ENCODE peak calls at places on chromosomes 12 and 14, in nine cellular contexts. O is fibroblast of lung, D is upper lobe of right lung, I is cardiac muscle cell, Q is gastrocnemius medialis, V is A549, E is breast epithelium, W is MM.1S, C is tibial artery. J is an unnamed sample.

GRCh38 chr14:89625208-89625987 is 208.4 kb upstream of the FOXN3 start:
- DNase-seq in O (peak; percentile 60), D (no peak), I (no peak), Q (no peak), V (no peak), E (no peak), W (no peak), C (no peak), J (no peak)

GRCh38 chr14:22320353-22320733 is 268.7 kb downstream of the DAD1 start:
- DNase-seq in O (no peak), D (no peak), I (no peak), Q (no peak), V (no peak), E (no peak), W (no peak), C (no peak), J (no peak)

GRCh38 chr14:52790756-52791203 is 627 bp downstream of the GNPNAT1 start:
- DNase-seq in O (no peak), D (no peak), I (no peak), Q (no peak), V (no peak), E (no peak), W (no peak), C (no peak), J (no peak)

GRCh38 chr14:92121670-92122350 is at the start of the genes CPSF2 and NDUFB1:
- DNase-seq in O (peak; percentile 82), D (peak; percentile 93), I (peak; percentile 87), Q (peak; percentile 80), V (peak; percentile 96), E (peak; percentile 71), W (peak; percentile 54), C (peak; percentile 88), J (no peak)

GRCh38 chr12:77837876-77838291 is 7.2 kb downstream of the NAV3 start:
- DNase-seq in O (no peak), D (no peak), I (no peak), Q (peak; percentile 21), V (no peak), E (no peak), W (peak; percentile 52), C (no peak), J (no peak)

GRCh38 chr14:75979641-75980422 is 2.0 kb downstream of the TGFB3 start:
- DNase-seq in O (no peak), D (no peak), I (no peak), Q (peak; percentile 54), V (no peak), E (no peak), W (no peak), C (peak; percentile 77), J (no peak)

GRCh38 chr12:6915023-6915788 is 826 bp downstream of the ENO2 start:
- DNase-seq in O (no peak), D (no peak), I (peak; percentile 27), Q (no peak), V (peak; percentile 65), E (no peak), W (no peak), C (peak; percentile 82), J (no peak)

GRCh38 chr14:58341152-58341748 is 42.9 kb downstream of the ARID4A start:
- DNase-seq in O (no peak), D (no peak), I (no peak), Q (no peak), V (no peak), E (no peak), W (no peak), C (no peak), J (no peak)

GRCh38 chr12:29104495-29104894 is 44.6 kb upstream of the FAR2 start:
- DNase-seq in O (no peak), D (no peak), I (no peak), Q (no peak), V (no peak), E (no peak), W (no peak), C (no peak), J (no peak)

GRCh38 chr14:96956464-96957239 is 159.5 kb downstream of the VRK1 start:
- DNase-seq in O (no peak), D (no peak), I (no peak), Q (no peak), V (no peak), E (no peak), W (no peak), C (no peak), J (no peak)

GRCh38 chr14:74911221-74911620 is 11.8 kb downstream of the RPS6KL1 start:
- DNase-seq in O (no peak), D (no peak), I (no peak), Q (no peak), V (no peak), E (no peak), W (no peak), C (peak; percentile 42), J (no peak)

GRCh38 chr12:96889273-96889933 is 17.7 kb upstream of the NEDD1 start:
- DNase-seq in O (peak; percentile 93), D (no peak), I (no peak), Q (no peak), V (peak; percentile 13), E (no peak), W (no peak), C (no peak), J (no peak)

GRCh38 chr14:33950320-33951182 is at the start of gene EGLN3:
- DNase-seq in O (peak; percentile 76), D (peak; percentile 87), I (peak; percentile 95), Q (peak; percentile 86), V (peak; percentile 75), E (peak; percentile 76), W (peak; percentile 56), C (peak; percentile 95), J (peak; percentile 94)

GRCh38 chr14:39469094-39469710 is 37.0 kb upstream of the FBXO33 start:
- DNase-seq in O (no peak), D (no peak), I (peak; percentile 82), Q (no peak), V (no peak), E (no peak), W (peak; percentile 36), C (no peak), J (no peak)

GRCh38 chr12:27333311-27334009 is 824 bp downstream of the BMAL2 start:
- DNase-seq in O (no peak), D (peak; percentile 77), I (peak; percentile 25), Q (no peak), V (no peak), E (no peak), W (peak; percentile 64), C (peak; percentile 69), J (no peak)

DNA sequence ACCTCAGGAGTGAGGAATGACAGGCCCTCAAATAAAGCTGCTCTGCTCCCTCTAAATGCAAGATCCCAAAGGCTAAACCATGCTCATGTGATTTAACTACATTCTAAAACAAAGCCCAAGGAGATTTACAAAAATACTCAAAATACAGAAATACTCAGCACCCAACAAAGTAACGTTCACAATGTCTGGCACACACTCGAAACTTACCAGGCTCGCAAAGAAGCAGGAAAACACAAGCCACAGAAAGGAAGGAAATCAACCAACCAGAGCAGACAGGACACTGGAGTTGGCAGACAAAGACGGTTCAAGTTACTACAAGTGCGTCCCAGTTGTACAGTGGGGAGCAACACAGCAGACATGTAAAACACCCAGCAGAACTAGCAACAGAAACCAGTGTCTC is 33.4 kb downstream of the STX2 start:
- DNase-seq in O (no peak), D (no peak), I (no peak), Q (no peak), V (no peak), E (no peak), W (no peak), C (no peak), J (no peak)
- H3K9me3 ChIP-seq in O (no peaks in the 10 kb centered on the region), D (no peaks in the 10 kb centered on the region), I (no peaks in the 10 kb centered on the region), Q (no peaks in the 10 kb centered on the region), V (no peaks in the 10 kb centered on the region), E (no peaks in the 10 kb centered on the region), W (no peaks in the 10 kb centered on the region), C (no peaks in the 10 kb centered on the region), J (no peaks in the 10 kb centered on the region)

GRCh38 chr12:93839076-93839475 is 161.9 kb downstream of the CRADD start:
- DNase-seq in O (no peak), D (no peak), I (no peak), Q (no peak), V (no peak), E (no peak), W (no peak), C (no peak), J (no peak)

GRCh38 chr12:93833946-93834345 is 156.8 kb downstream of the CRADD start:
- DNase-seq in O (no peak), D (no peak), I (no peak), Q (no peak), V (no peak), E (no peak), W (no peak), C (no peak), J (no peak)

GRCh38 chr12:93836616-93837260 is 159.6 kb downstream of the CRADD start:
- DNase-seq in O (no peak), D (no peak), I (no peak), Q (peak; percentile 46), V (no peak), E (no peak), W (no peak), C (no peak), J (no peak)

GRCh38 chr12:93841671-93842070 is 164.5 kb downstream of the CRADD start:
- DNase-seq in O (no peak), D (no peak), I (no peak), Q (no peak), V (no peak), E (no peak), W (no peak), C (no peak), J (no peak)

DNA sequence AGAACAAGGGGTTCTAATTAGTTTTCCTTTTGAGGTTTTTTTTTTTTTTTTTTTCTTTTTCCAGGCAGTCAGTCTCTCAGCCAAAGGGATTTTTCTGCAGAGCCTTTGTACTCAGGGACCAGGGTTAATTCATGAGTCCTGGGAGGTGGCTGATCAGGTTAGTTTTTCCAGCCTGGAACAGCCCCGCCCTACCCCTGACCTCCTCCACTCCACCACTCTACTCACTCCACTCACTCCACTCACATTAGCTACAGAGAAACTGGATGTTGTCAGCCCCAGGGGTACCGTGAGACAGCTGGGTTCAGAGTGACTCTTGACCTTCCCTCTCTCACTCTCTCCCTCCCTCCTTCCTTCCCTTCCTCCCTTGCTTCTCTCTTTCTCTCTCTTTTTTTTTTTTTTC is 161.0 kb downstream of the CRADD start:
- DNase-seq in O (no peak), D (no peak), I (no peak), Q (no peak), V (no peak), E (no peak), W (no peak), C (no peak), J (no peak)
- H3K27ac ChIP-seq in O (no peak overlapping the region), D (no peak overlapping the region), I (no peak overlapping the region), Q (no peak overlapping the region), V (peak overlapping the region; percentile 14), E (no peak overlapping the region), W (no peak overlapping the region), C (no peak overlapping the region), J (no peak overlapping the region)

DNA sequence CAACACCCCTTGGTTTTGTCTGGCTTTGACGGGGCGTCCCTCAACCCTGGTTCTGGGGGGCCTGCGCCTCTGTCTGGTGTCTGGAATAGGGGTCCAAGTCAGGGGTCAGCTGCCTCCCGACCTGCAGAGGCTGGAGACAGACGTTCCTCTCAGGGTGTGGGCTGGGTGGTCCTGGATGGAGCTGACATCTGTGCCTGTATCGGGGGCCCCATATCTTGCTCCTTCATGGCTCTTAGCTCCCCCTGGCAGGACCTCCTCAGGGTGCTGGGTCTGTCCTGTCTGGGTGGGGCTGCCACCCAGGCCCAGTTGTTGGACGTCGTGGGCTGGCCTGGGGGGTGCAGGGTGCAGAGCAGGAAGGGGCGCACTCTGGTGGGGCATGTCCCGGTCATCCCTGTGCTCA is 374.8 kb downstream of the TMEM121 start:
- DNase-seq in O (no peak), D (no peak), I (no peak), Q (no peak), V (no peak), E (no peak), W (no peak), C (no peak), J (no peak)
- H3K9me3 ChIP-seq in O (no peaks in the 10 kb centered on the region), D (no peaks in the 10 kb centered on the region), I (no peaks in the 10 kb centered on the region), Q (no peaks in the 10 kb centered on the region), V (peaks cover 3% of the 10 kb centered on the region), E (peaks cover 7% of the 10 kb centered on the region), W (no peaks in the 10 kb centered on the region), C (peaks cover 2% of the 10 kb centered on the region), J (no peaks in the 10 kb centered on the region)

GRCh38 chr14:88545256-88545655 is 9.6 kb downstream of the PTPN21 start:
- DNase-seq in O (no peak), D (no peak), I (no peak), Q (no peak), V (no peak), E (no peak), W (no peak), C (no peak), J (no peak)
- H3K27ac ChIP-seq in O (no peak overlapping the region), D (no peak overlapping the region), I (no peak overlapping the region), Q (no peak overlapping the region), V (no peak overlapping the region), E (no peak overlapping the region), W (no peak overlapping the region), C (no peak overlapping the region), J (no peak overlapping the region)

J was measured in ascending aorta.